ENCODE peak calls at places on chromosome X, in ten cellular contexts. One of them, this sample, is unnamed.

GRCh38 chrX:103215768-103216085 is 819 bp downstream of the BEX4 start:
- DNase-seq in activated naive CD8-positive, alpha-beta T cell treated with anti-CD3 and anti-CD28 coated beads for 36 hours: no peak
- DNase-seq in bronchial epithelial cell: no peak
- DNase-seq in endodermal cell: peak; percentile 92
- DNase-seq in activated CD4-positive, alpha-beta T cell treated with anti-CD3 and anti-CD28 coated beads for 1 hour: no peak
- DNase-seq in germinal center: no peak
- DNase-seq in NCI-H2029 treated with DMSO at 0.1 percent for 48 hours: no peak
- DNase-seq in fibroblast of mammary gland: no peak
- DNase-seq in T follicular helper cell: no peak
- DNase-seq in ACHN: no peak
- DNase-seq in this sample: no peak

GRCh38 chrX:1392376-1393130 is 640 bp upstream of the SLC25A6 start:
- DNase-seq in activated naive CD8-positive, alpha-beta T cell treated with anti-CD3 and anti-CD28 coated beads for 36 hours: peak; percentile 64
- DNase-seq in bronchial epithelial cell: peak; percentile 23
- DNase-seq in endodermal cell: peak; percentile 86
- DNase-seq in activated CD4-positive, alpha-beta T cell treated with anti-CD3 and anti-CD28 coated beads for 1 hour: no peak
- DNase-seq in germinal center: peak; percentile 31
- DNase-seq in NCI-H2029 treated with DMSO at 0.1 percent for 48 hours: no peak
- DNase-seq in fibroblast of mammary gland: peak; percentile 73
- DNase-seq in T follicular helper cell: no peak
- DNase-seq in ACHN: peak; percentile 37
- DNase-seq in this sample: no peak

GRCh38 chrX:12307961-12308360 is 169.7 kb downstream of the FRMPD4 start:
- DNase-seq in activated naive CD8-positive, alpha-beta T cell treated with anti-CD3 and anti-CD28 coated beads for 36 hours: no peak
- DNase-seq in bronchial epithelial cell: no peak
- DNase-seq in endodermal cell: no peak
- DNase-seq in activated CD4-positive, alpha-beta T cell treated with anti-CD3 and anti-CD28 coated beads for 1 hour: no peak
- DNase-seq in germinal center: no peak
- DNase-seq in NCI-H2029 treated with DMSO at 0.1 percent for 48 hours: no peak
- DNase-seq in fibroblast of mammary gland: no peak
- DNase-seq in T follicular helper cell: no peak
- DNase-seq in ACHN: no peak
- DNase-seq in this sample: no peak

GRCh38 chrX:107710617-107711391 is 64.8 kb downstream of the TSC22D3 start:
- DNase-seq in activated naive CD8-positive, alpha-beta T cell treated with anti-CD3 and anti-CD28 coated beads for 36 hours: peak; percentile 41
- DNase-seq in bronchial epithelial cell: peak; percentile 89
- DNase-seq in endodermal cell: peak; percentile 73
- DNase-seq in activated CD4-positive, alpha-beta T cell treated with anti-CD3 and anti-CD28 coated beads for 1 hour: peak; percentile 13
- DNase-seq in germinal center: peak; percentile 70
- DNase-seq in NCI-H2029 treated with DMSO at 0.1 percent for 48 hours: no peak
- DNase-seq in fibroblast of mammary gland: peak; percentile 97
- DNase-seq in T follicular helper cell: peak; percentile 53
- DNase-seq in ACHN: peak; percentile 57
- DNase-seq in this sample: peak; percentile 47

GRCh38 chrX:39975094-39975865 is 122.5 kb downstream of the BCOR start:
- DNase-seq in activated naive CD8-positive, alpha-beta T cell treated with anti-CD3 and anti-CD28 coated beads for 36 hours: no peak
- DNase-seq in bronchial epithelial cell: peak; percentile 77
- DNase-seq in endodermal cell: no peak
- DNase-seq in activated CD4-positive, alpha-beta T cell treated with anti-CD3 and anti-CD28 coated beads for 1 hour: no peak
- DNase-seq in germinal center: no peak
- DNase-seq in NCI-H2029 treated with DMSO at 0.1 percent for 48 hours: no peak
- DNase-seq in fibroblast of mammary gland: no peak
- DNase-seq in T follicular helper cell: no peak
- DNase-seq in ACHN: no peak
- DNase-seq in this sample: no peak

GRCh38 chrX:68872171-68872570 is 43.4 kb downstream of the EFNB1 start:
- DNase-seq in activated naive CD8-positive, alpha-beta T cell treated with anti-CD3 and anti-CD28 coated beads for 36 hours: no peak
- DNase-seq in bronchial epithelial cell: no peak
- DNase-seq in endodermal cell: no peak
- DNase-seq in activated CD4-positive, alpha-beta T cell treated with anti-CD3 and anti-CD28 coated beads for 1 hour: no peak
- DNase-seq in germinal center: no peak
- DNase-seq in NCI-H2029 treated with DMSO at 0.1 percent for 48 hours: no peak
- DNase-seq in fibroblast of mammary gland: no peak
- DNase-seq in T follicular helper cell: no peak
- DNase-seq in ACHN: no peak
- DNase-seq in this sample: no peak

GRCh38 chrX:72062890-72063289 is 68.8 kb downstream of the RTL5 start:
- DNase-seq in activated naive CD8-positive, alpha-beta T cell treated with anti-CD3 and anti-CD28 coated beads for 36 hours: no peak
- DNase-seq in bronchial epithelial cell: no peak
- DNase-seq in endodermal cell: no peak
- DNase-seq in activated CD4-positive, alpha-beta T cell treated with anti-CD3 and anti-CD28 coated beads for 1 hour: no peak
- DNase-seq in germinal center: no peak
- DNase-seq in NCI-H2029 treated with DMSO at 0.1 percent for 48 hours: no peak
- DNase-seq in fibroblast of mammary gland: peak; percentile 13
- DNase-seq in T follicular helper cell: no peak
- DNase-seq in ACHN: no peak
- DNase-seq in this sample: no peak

GRCh38 chrX:64230123-64230970 is at the start of gene ASB12:
- DNase-seq in activated naive CD8-positive, alpha-beta T cell treated with anti-CD3 and anti-CD28 coated beads for 36 hours: no peak
- DNase-seq in bronchial epithelial cell: no peak
- DNase-seq in endodermal cell: no peak
- DNase-seq in activated CD4-positive, alpha-beta T cell treated with anti-CD3 and anti-CD28 coated beads for 1 hour: no peak
- DNase-seq in germinal center: no peak
- DNase-seq in NCI-H2029 treated with DMSO at 0.1 percent for 48 hours: no peak
- DNase-seq in fibroblast of mammary gland: no peak
- DNase-seq in T follicular helper cell: no peak
- DNase-seq in ACHN: no peak
- DNase-seq in this sample: no peak

GRCh38 chrX:56564921-56565861 is 1.8 kb downstream of the UBQLN2 start:
- DNase-seq in activated naive CD8-positive, alpha-beta T cell treated with anti-CD3 and anti-CD28 coated beads for 36 hours: peak; percentile 3
- DNase-seq in bronchial epithelial cell: no peak
- DNase-seq in endodermal cell: no peak
- DNase-seq in activated CD4-positive, alpha-beta T cell treated with anti-CD3 and anti-CD28 coated beads for 1 hour: no peak
- DNase-seq in germinal center: peak; percentile 4
- DNase-seq in NCI-H2029 treated with DMSO at 0.1 percent for 48 hours: no peak
- DNase-seq in fibroblast of mammary gland: peak; percentile 14
- DNase-seq in T follicular helper cell: no peak
- DNase-seq in ACHN: no peak
- DNase-seq in this sample: peak; percentile 21

GRCh38 chrX:134926864-134927263 is 63.9 kb upstream of the SMIM10 start:
- DNase-seq in activated naive CD8-positive, alpha-beta T cell treated with anti-CD3 and anti-CD28 coated beads for 36 hours: no peak
- DNase-seq in bronchial epithelial cell: no peak
- DNase-seq in endodermal cell: no peak
- DNase-seq in activated CD4-positive, alpha-beta T cell treated with anti-CD3 and anti-CD28 coated beads for 1 hour: no peak
- DNase-seq in germinal center: no peak
- DNase-seq in NCI-H2029 treated with DMSO at 0.1 percent for 48 hours: no peak
- DNase-seq in fibroblast of mammary gland: no peak
- DNase-seq in T follicular helper cell: no peak
- DNase-seq in ACHN: no peak
- DNase-seq in this sample: no peak

GRCh38 chrX:153667931-153668396 is 5.6 kb downstream of the PNCK start:
- DNase-seq in activated naive CD8-positive, alpha-beta T cell treated with anti-CD3 and anti-CD28 coated beads for 36 hours: peak; percentile 70
- DNase-seq in bronchial epithelial cell: peak; percentile 59
- DNase-seq in endodermal cell: peak; percentile 93
- DNase-seq in activated CD4-positive, alpha-beta T cell treated with anti-CD3 and anti-CD28 coated beads for 1 hour: peak; percentile 61
- DNase-seq in germinal center: peak; percentile 65
- DNase-seq in NCI-H2029 treated with DMSO at 0.1 percent for 48 hours: peak; percentile 45
- DNase-seq in fibroblast of mammary gland: peak; percentile 71
- DNase-seq in T follicular helper cell: peak; percentile 61
- DNase-seq in ACHN: peak; percentile 54
- DNase-seq in this sample: peak; percentile 76

GRCh38 chrX:14851526-14851925 is 21.3 kb downstream of the FANCB start:
- DNase-seq in activated naive CD8-positive, alpha-beta T cell treated with anti-CD3 and anti-CD28 coated beads for 36 hours: no peak
- DNase-seq in bronchial epithelial cell: no peak
- DNase-seq in endodermal cell: no peak
- DNase-seq in activated CD4-positive, alpha-beta T cell treated with anti-CD3 and anti-CD28 coated beads for 1 hour: no peak
- DNase-seq in germinal center: no peak
- DNase-seq in NCI-H2029 treated with DMSO at 0.1 percent for 48 hours: no peak
- DNase-seq in fibroblast of mammary gland: no peak
- DNase-seq in T follicular helper cell: no peak
- DNase-seq in ACHN: no peak
- DNase-seq in this sample: no peak

GRCh38 chrX:139815771-139816170 is 107.8 kb upstream of the MCF2 start:
- DNase-seq in activated naive CD8-positive, alpha-beta T cell treated with anti-CD3 and anti-CD28 coated beads for 36 hours: no peak
- DNase-seq in bronchial epithelial cell: no peak
- DNase-seq in endodermal cell: no peak
- DNase-seq in activated CD4-positive, alpha-beta T cell treated with anti-CD3 and anti-CD28 coated beads for 1 hour: no peak
- DNase-seq in germinal center: no peak
- DNase-seq in NCI-H2029 treated with DMSO at 0.1 percent for 48 hours: no peak
- DNase-seq in fibroblast of mammary gland: no peak
- DNase-seq in T follicular helper cell: no peak
- DNase-seq in ACHN: no peak
- DNase-seq in this sample: no peak

GRCh38 chrX:118655561-118656246 is 71.7 kb upstream of the IL13RA1 start:
- DNase-seq in activated naive CD8-positive, alpha-beta T cell treated with anti-CD3 and anti-CD28 coated beads for 36 hours: no peak
- DNase-seq in bronchial epithelial cell: peak; percentile 79
- DNase-seq in endodermal cell: no peak
- DNase-seq in activated CD4-positive, alpha-beta T cell treated with anti-CD3 and anti-CD28 coated beads for 1 hour: no peak
- DNase-seq in germinal center: no peak
- DNase-seq in NCI-H2029 treated with DMSO at 0.1 percent for 48 hours: no peak
- DNase-seq in fibroblast of mammary gland: peak; percentile 61
- DNase-seq in T follicular helper cell: no peak
- DNase-seq in ACHN: no peak
- DNase-seq in this sample: no peak

GRCh38 chrX:115650916-115651315 is 89.9 kb downstream of the PLS3 start:
- DNase-seq in activated naive CD8-positive, alpha-beta T cell treated with anti-CD3 and anti-CD28 coated beads for 36 hours: peak; percentile 2
- DNase-seq in bronchial epithelial cell: peak; percentile 9
- DNase-seq in endodermal cell: peak; percentile 88
- DNase-seq in activated CD4-positive, alpha-beta T cell treated with anti-CD3 and anti-CD28 coated beads for 1 hour: no peak
- DNase-seq in germinal center: peak; percentile 1
- DNase-seq in NCI-H2029 treated with DMSO at 0.1 percent for 48 hours: no peak
- DNase-seq in fibroblast of mammary gland: peak; percentile 56
- DNase-seq in T follicular helper cell: no peak
- DNase-seq in ACHN: peak; percentile 25
- DNase-seq in this sample: peak; percentile 9

GRCh38 chrX:46589977-46590723 is 16.6 kb downstream of the CHST7 start:
- DNase-seq in activated naive CD8-positive, alpha-beta T cell treated with anti-CD3 and anti-CD28 coated beads for 36 hours: no peak
- DNase-seq in bronchial epithelial cell: peak; percentile 71
- DNase-seq in endodermal cell: no peak
- DNase-seq in activated CD4-positive, alpha-beta T cell treated with anti-CD3 and anti-CD28 coated beads for 1 hour: no peak
- DNase-seq in germinal center: no peak
- DNase-seq in NCI-H2029 treated with DMSO at 0.1 percent for 48 hours: no peak
- DNase-seq in fibroblast of mammary gland: peak; percentile 77
- DNase-seq in T follicular helper cell: no peak
- DNase-seq in ACHN: peak; percentile 42
- DNase-seq in this sample: no peak

GRCh38 chrX:10833299-10834169 is 213.1 kb upstream of the MID1 start:
- DNase-seq in activated naive CD8-positive, alpha-beta T cell treated with anti-CD3 and anti-CD28 coated beads for 36 hours: no peak
- DNase-seq in bronchial epithelial cell: peak; percentile 73
- DNase-seq in endodermal cell: peak; percentile 71
- DNase-seq in activated CD4-positive, alpha-beta T cell treated with anti-CD3 and anti-CD28 coated beads for 1 hour: no peak
- DNase-seq in germinal center: no peak
- DNase-seq in NCI-H2029 treated with DMSO at 0.1 percent for 48 hours: peak; percentile 43
- DNase-seq in fibroblast of mammary gland: peak; percentile 24
- DNase-seq in T follicular helper cell: no peak
- DNase-seq in ACHN: peak; percentile 43
- DNase-seq in this sample: no peak

GRCh38 chrX:148333989-148334388 is 166.4 kb upstream of the AFF2 start:
- DNase-seq in activated naive CD8-positive, alpha-beta T cell treated with anti-CD3 and anti-CD28 coated beads for 36 hours: no peak
- DNase-seq in bronchial epithelial cell: no peak
- DNase-seq in endodermal cell: no peak
- DNase-seq in activated CD4-positive, alpha-beta T cell treated with anti-CD3 and anti-CD28 coated beads for 1 hour: no peak
- DNase-seq in germinal center: no peak
- DNase-seq in NCI-H2029 treated with DMSO at 0.1 percent for 48 hours: no peak
- DNase-seq in fibroblast of mammary gland: no peak
- DNase-seq in T follicular helper cell: no peak
- DNase-seq in ACHN: no peak
- DNase-seq in this sample: no peak

GRCh38 chrX:21738145-21738949 is 19.6 kb downstream of the SMPX start:
- DNase-seq in activated naive CD8-positive, alpha-beta T cell treated with anti-CD3 and anti-CD28 coated beads for 36 hours: no peak
- DNase-seq in bronchial epithelial cell: peak; percentile 20
- DNase-seq in endodermal cell: peak; percentile 89
- DNase-seq in activated CD4-positive, alpha-beta T cell treated with anti-CD3 and anti-CD28 coated beads for 1 hour: no peak
- DNase-seq in germinal center: no peak
- DNase-seq in NCI-H2029 treated with DMSO at 0.1 percent for 48 hours: peak; percentile 59
- DNase-seq in fibroblast of mammary gland: no peak
- DNase-seq in T follicular helper cell: no peak
- DNase-seq in ACHN: no peak
- DNase-seq in this sample: no peak

GRCh38 chrX:56232221-56233082 is at the start of gene KLF8:
- DNase-seq in activated naive CD8-positive, alpha-beta T cell treated with anti-CD3 and anti-CD28 coated beads for 36 hours: peak; percentile 20
- DNase-seq in bronchial epithelial cell: peak; percentile 58
- DNase-seq in endodermal cell: peak; percentile 86
- DNase-seq in activated CD4-positive, alpha-beta T cell treated with anti-CD3 and anti-CD28 coated beads for 1 hour: no peak
- DNase-seq in germinal center: peak; percentile 26
- DNase-seq in NCI-H2029 treated with DMSO at 0.1 percent for 48 hours: no peak
- DNase-seq in fibroblast of mammary gland: peak; percentile 15
- DNase-seq in T follicular helper cell: peak; percentile 7
- DNase-seq in ACHN: peak; percentile 40
- DNase-seq in this sample: peak; percentile 9

GRCh38 chrX:48516987-48517386 is 4.6 kb upstream of the EBP start:
- DNase-seq in activated naive CD8-positive, alpha-beta T cell treated with anti-CD3 and anti-CD28 coated beads for 36 hours: no peak
- DNase-seq in bronchial epithelial cell: no peak
- DNase-seq in endodermal cell: no peak
- DNase-seq in activated CD4-positive, alpha-beta T cell treated with anti-CD3 and anti-CD28 coated beads for 1 hour: no peak
- DNase-seq in germinal center: no peak
- DNase-seq in NCI-H2029 treated with DMSO at 0.1 percent for 48 hours: no peak
- DNase-seq in fibroblast of mammary gland: no peak
- DNase-seq in T follicular helper cell: no peak
- DNase-seq in ACHN: no peak
- DNase-seq in this sample: no peak

GRCh38 chrX:107565916-107566602 is 62.3 kb upstream of the PRPS1 start:
- DNase-seq in activated naive CD8-positive, alpha-beta T cell treated with anti-CD3 and anti-CD28 coated beads for 36 hours: no peak
- DNase-seq in bronchial epithelial cell: peak; percentile 64
- DNase-seq in endodermal cell: peak; percentile 90
- DNase-seq in activated CD4-positive, alpha-beta T cell treated with anti-CD3 and anti-CD28 coated beads for 1 hour: no peak
- DNase-seq in germinal center: no peak
- DNase-seq in NCI-H2029 treated with DMSO at 0.1 percent for 48 hours: peak; percentile 19
- DNase-seq in fibroblast of mammary gland: peak; percentile 52
- DNase-seq in T follicular helper cell: no peak
- DNase-seq in ACHN: peak; percentile 77
- DNase-seq in this sample: no peak

GRCh38 chrX:133633162-133633561 is 217.9 kb upstream of the GPC4 start:
- DNase-seq in activated naive CD8-positive, alpha-beta T cell treated with anti-CD3 and anti-CD28 coated beads for 36 hours: no peak
- DNase-seq in bronchial epithelial cell: peak; percentile 53
- DNase-seq in endodermal cell: no peak
- DNase-seq in activated CD4-positive, alpha-beta T cell treated with anti-CD3 and anti-CD28 coated beads for 1 hour: no peak
- DNase-seq in germinal center: no peak
- DNase-seq in NCI-H2029 treated with DMSO at 0.1 percent for 48 hours: no peak
- DNase-seq in fibroblast of mammary gland: peak; percentile 39
- DNase-seq in T follicular helper cell: no peak
- DNase-seq in ACHN: no peak
- DNase-seq in this sample: no peak

GRCh38 chrX:152959626-152960025 is 34.3 kb downstream of the PNMA5 start:
- DNase-seq in activated naive CD8-positive, alpha-beta T cell treated with anti-CD3 and anti-CD28 coated beads for 36 hours: no peak
- DNase-seq in bronchial epithelial cell: no peak
- DNase-seq in endodermal cell: no peak
- DNase-seq in activated CD4-positive, alpha-beta T cell treated with anti-CD3 and anti-CD28 coated beads for 1 hour: no peak
- DNase-seq in germinal center: no peak
- DNase-seq in NCI-H2029 treated with DMSO at 0.1 percent for 48 hours: no peak
- DNase-seq in fibroblast of mammary gland: no peak
- DNase-seq in T follicular helper cell: no peak
- DNase-seq in ACHN: no peak
- DNase-seq in this sample: no peak

GRCh38 chrX:36609653-36610585 is 398.2 kb upstream of the FAM47C start:
- DNase-seq in activated naive CD8-positive, alpha-beta T cell treated with anti-CD3 and anti-CD28 coated beads for 36 hours: no peak
- DNase-seq in bronchial epithelial cell: peak; percentile 90
- DNase-seq in endodermal cell: no peak
- DNase-seq in activated CD4-positive, alpha-beta T cell treated with anti-CD3 and anti-CD28 coated beads for 1 hour: no peak
- DNase-seq in germinal center: no peak
- DNase-seq in NCI-H2029 treated with DMSO at 0.1 percent for 48 hours: no peak
- DNase-seq in fibroblast of mammary gland: no peak
- DNase-seq in T follicular helper cell: no peak
- DNase-seq in ACHN: no peak
- DNase-seq in this sample: no peak

GRCh38 chrX:154712781-154713391 is 38.0 kb downstream of the GAB3 start:
- DNase-seq in activated naive CD8-positive, alpha-beta T cell treated with anti-CD3 and anti-CD28 coated beads for 36 hours: no peak
- DNase-seq in bronchial epithelial cell: peak; percentile 73
- DNase-seq in endodermal cell: no peak
- DNase-seq in activated CD4-positive, alpha-beta T cell treated with anti-CD3 and anti-CD28 coated beads for 1 hour: no peak
- DNase-seq in germinal center: no peak
- DNase-seq in NCI-H2029 treated with DMSO at 0.1 percent for 48 hours: no peak
- DNase-seq in fibroblast of mammary gland: peak; percentile 78
- DNase-seq in T follicular helper cell: no peak
- DNase-seq in ACHN: peak; percentile 31
- DNase-seq in this sample: peak; percentile 44

GRCh38 chrX:136784231-136784630 is 3.5 kb upstream of the ARHGEF6 start:
- DNase-seq in activated naive CD8-positive, alpha-beta T cell treated with anti-CD3 and anti-CD28 coated beads for 36 hours: no peak
- DNase-seq in bronchial epithelial cell: no peak
- DNase-seq in endodermal cell: no peak
- DNase-seq in activated CD4-positive, alpha-beta T cell treated with anti-CD3 and anti-CD28 coated beads for 1 hour: no peak
- DNase-seq in germinal center: no peak
- DNase-seq in NCI-H2029 treated with DMSO at 0.1 percent for 48 hours: no peak
- DNase-seq in fibroblast of mammary gland: no peak
- DNase-seq in T follicular helper cell: no peak
- DNase-seq in ACHN: no peak
- DNase-seq in this sample: no peak

GRCh38 chrX:44903107-44903506 is 30.1 kb downstream of the KDM6A start:
- DNase-seq in activated naive CD8-positive, alpha-beta T cell treated with anti-CD3 and anti-CD28 coated beads for 36 hours: no peak
- DNase-seq in bronchial epithelial cell: peak; percentile 86
- DNase-seq in endodermal cell: no peak
- DNase-seq in activated CD4-positive, alpha-beta T cell treated with anti-CD3 and anti-CD28 coated beads for 1 hour: no peak
- DNase-seq in germinal center: no peak
- DNase-seq in NCI-H2029 treated with DMSO at 0.1 percent for 48 hours: no peak
- DNase-seq in fibroblast of mammary gland: peak; percentile 89
- DNase-seq in T follicular helper cell: no peak
- DNase-seq in ACHN: peak; percentile 7
- DNase-seq in this sample: no peak

This sample was measured in stimulated activated naive CD8-positive, alpha-beta T cell treated with anti-CD3 and anti-CD28 coated beads, Interleukin-15, amount 100 ng/mL, for 72 hours.